ENCODE peak calls at places on chromosomes 2 and 18, in four cellular contexts. Z is K562, X is HepG2, H is WTC11. B is an unnamed sample.

GRCh38 chr2:154960802-154961583 is 262.5 kb downstream of the KCNJ3 start:
- DNase-seq in Z (no peak), X (no peak), H (no peak), B (peak)

GRCh38 chr2:98412751-98413445 is 31.8 kb upstream of the INPP4A start:
- DNase-seq in Z (peak), X (peak), H (no peak), B (peak)

GRCh38 chr2:104863585-104864279 is 9.8 kb downstream of the POU3F3 start:
- DNase-seq in Z (no peak), X (no peak), H (peak), B (no peak)

GRCh38 chr2:107585851-107586250 is 240.8 kb upstream of the RGPD4 start:
- DNase-seq in Z (no peak), X (no peak), H (no peak), B (no peak)

GRCh38 chr2:149221898-149222297 is 108.5 kb upstream of the LYPD6 start:
- DNase-seq in Z (no peak), X (no peak), H (no peak), B (no peak)

GRCh38 chr2:43124667-43125057 is 101.7 kb downstream of the ZFP36L2 start:
- DNase-seq in Z (no peak), X (no peak), H (no peak), B (no peak)

GRCh38 chr2:17282245-17282644 is 236.0 kb downstream of the RAD51AP2 start:
- DNase-seq in Z (no peak), X (no peak), H (no peak), B (no peak)

GRCh38 chr2:149148195-149149006 is 109.9 kb downstream of the LYPD6B start:
- DNase-seq in Z (no peak), X (no peak), H (no peak), B (no peak)

GRCh38 chr2:159936471-159936870 is 125.9 kb downstream of the PLA2R1 start:
- DNase-seq in Z (peak), X (no peak), H (peak), B (no peak)

DNA sequence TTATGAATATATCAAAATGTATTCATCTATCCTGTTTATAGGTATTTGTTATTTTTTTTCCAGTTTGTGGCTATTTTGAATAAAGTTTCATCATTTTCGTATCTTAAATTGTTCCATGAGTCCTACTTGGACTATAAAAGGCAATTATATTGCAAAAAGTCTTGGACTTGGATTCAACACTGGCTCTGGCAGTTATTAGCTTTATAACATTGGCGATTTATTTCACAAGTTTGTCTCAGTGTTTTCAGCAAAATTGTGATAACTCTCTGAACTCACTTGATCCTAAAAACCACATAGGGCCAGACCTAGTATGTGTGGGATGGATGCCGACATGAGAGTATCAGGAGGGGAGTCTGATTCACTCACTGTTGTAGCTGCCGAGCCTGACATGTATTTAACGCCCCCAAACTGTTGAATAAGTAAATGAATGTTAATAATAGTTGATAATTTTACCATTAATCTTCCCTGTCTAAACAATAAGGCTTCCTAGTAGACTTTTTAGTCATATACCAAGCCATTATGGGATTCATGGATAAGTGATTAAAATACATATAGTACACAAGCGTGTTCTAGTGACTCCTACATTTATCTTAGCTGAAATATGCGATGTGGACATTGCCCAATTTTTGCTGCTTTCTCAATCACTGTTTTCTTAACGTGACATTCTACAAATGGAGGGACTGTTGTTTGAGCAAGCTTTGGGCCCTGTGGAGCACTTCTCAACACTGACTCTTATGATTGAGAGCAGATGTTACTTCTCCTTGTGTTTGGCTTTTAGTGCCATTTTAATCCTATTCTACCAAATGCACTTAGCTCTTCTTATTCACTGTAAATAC is 907.6 kb downstream of the EPHA4 start:
- DNase-seq in Z (no peak), X (no peak), H (no peak), B (no peak)
- TF ChIP-seq CBFB in Z (no peak), X (no peak), H (no peak), B (no peak)

GRCh38 chr18:56748698-56749268 is 97.6 kb downstream of the WDR7 start:
- DNase-seq in Z (peak), X (peak), H (no peak), B (no peak)
- TF ChIP-seq CBFB in Z (no peak), X (no peak), H (no peak), B (no peak)

DNA sequence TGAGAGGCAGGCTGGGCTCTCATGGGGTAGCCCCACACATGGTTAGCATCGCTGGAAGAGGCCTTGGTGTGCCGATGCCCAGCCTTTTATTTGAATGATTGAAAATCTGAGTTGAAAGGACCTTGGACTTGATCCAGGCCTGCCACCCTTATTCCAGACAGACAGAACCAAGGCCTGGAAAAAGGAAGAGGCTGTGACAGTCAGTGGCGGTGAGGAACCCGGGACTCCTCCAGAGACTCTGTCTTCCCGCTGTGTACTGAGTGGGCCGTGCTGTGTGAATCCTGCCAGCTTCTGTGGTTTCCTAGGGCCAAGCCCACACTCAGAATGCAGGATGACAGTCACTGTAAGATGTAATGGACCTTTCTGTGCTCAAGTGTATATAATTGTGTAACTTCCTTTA is 218.5 kb downstream of the LDLRAD4 start:
- DNase-seq in Z (no peak), X (no peak), H (no peak), B (no peak)
- TF ChIP-seq CBFB in Z (no peak), X (no peak), H (no peak), B (no peak)

DNA sequence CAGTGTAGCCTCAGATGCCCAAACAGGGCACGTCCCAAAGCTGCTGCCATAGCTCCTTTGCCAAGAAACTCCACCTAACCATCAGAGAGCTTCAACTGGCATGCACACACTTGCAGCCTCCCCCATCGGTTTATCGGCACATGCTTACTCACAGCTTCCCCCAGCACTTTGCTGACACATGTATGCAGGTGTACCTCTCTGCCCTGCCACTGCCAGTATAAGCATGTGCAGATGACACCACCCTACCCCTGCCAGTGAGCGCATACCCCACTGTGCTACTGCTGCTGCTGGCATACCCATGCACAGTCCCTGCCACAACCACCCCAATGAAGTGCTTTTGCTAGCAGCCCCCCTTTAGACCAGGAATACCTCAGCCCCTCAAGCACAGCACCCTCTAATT is 1231.0 kb downstream of the DSC3 start:
- DNase-seq in Z (no peak), X (no peak), H (no peak), B (no peak)
- TF ChIP-seq CBFB in Z (no peak), X (no peak), H (no peak), B (no peak)

GRCh38 chr2:178069551-178069950 is 3.0 kb downstream of the PDE11A start:
- DNase-seq in Z (peak), X (no peak), H (no peak), B (no peak)
- TF ChIP-seq CBFB in Z (no peak), X (no peak), H (no peak), B (no peak)

GRCh38 chr18:31093880-31094279 is 8.3 kb downstream of the DSC2 start:
- DNase-seq in Z (no peak), X (no peak), H (no peak), B (no peak)
- TF ChIP-seq CBFB in Z (no peak), X (no peak), H (no peak), B (no peak)

DNA sequence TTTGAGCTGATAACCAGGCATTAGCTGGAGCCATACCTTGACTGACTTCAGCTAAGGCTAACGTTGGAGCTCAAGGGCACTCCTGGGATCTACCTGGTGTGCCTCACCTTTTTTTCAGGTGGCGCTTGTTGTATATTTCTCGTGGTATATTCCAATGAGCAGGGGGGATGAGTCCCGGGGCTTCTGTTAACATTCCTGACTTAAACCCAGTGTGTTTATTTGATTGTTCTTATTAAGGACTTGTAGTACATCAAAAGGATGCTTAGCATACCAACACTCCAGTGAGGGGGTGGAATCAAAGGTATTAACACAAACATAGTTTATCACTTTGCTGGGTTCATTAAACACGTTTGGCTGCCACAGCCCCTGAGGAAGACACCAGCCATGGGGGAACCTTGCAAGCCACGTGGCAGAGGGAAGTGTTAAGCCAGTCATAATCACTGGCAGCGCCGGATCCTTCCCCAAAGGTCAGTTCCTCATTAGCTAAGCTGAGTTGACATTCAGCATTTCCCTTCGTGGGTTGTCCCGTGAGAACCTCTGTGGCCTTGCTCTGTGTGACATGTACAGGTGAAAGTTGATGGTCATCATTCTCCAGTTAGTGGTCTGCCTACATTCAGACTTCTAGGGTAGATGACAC is 119.5 kb upstream of the MCFD2 start:
- DNase-seq in Z (no peak), X (peak), H (no peak), B (peak)
- TF ChIP-seq CBFB in Z (no peak), X (no peak), H (no peak), B (no peak)

B was measured in GM12878.